ENCODE peak calls at places on chromosomes 12 and 14, in seven cellular contexts. T, J, O, U, F, R and Y are unnamed samples. For H3K9me3, the result is how much of the 10 kb centered on the place peaks cover.

GRCh38 chr12:25034676-25035075 is 85.8 kb upstream of the BCAT1 start:
- DNase-seq in T (no peak), J (no peak), O (no peak), U (no peak), F (no peak), R (no peak), Y (no peak)

GRCh38 chr14:60652674-60653387 is 3.6 kb upstream of the SIX1 start:
- DNase-seq in T (no peak), J (no peak), O (peak), U (no peak), F (no peak), R (no peak), Y (no peak)

GRCh38 chr12:57829025-57829777 is 10.7 kb upstream of the AVIL start:
- DNase-seq in T (no peak), J (no peak), O (no peak), U (no peak), F (no peak), R (no peak), Y (no peak)

GRCh38 chr14:101772770-101773169 is 11.3 kb downstream of the PPP2R5C start:
- DNase-seq in T (no peak), J (no peak), O (no peak), U (no peak), F (no peak), R (no peak), Y (no peak)

GRCh38 chr12:119938049-119938667 is 50.9 kb upstream of the BICDL1 start:
- DNase-seq in T (no peak), J (peak), O (peak), U (peak), F (peak), R (peak), Y (peak)

GRCh38 chr12:77979597-77980250 is 149.0 kb downstream of the NAV3 start:
- DNase-seq in T (no peak), J (no peak), O (no peak), U (no peak), F (no peak), R (no peak), Y (no peak)

GRCh38 chr14:21654215-21654614 is 580 bp downstream of the OR4E2 start:
- DNase-seq in T (no peak), J (no peak), O (no peak), U (no peak), F (no peak), R (no peak), Y (no peak)

GRCh38 chr14:103340480-103341212 is 6.6 kb downstream of the EIF5 start:
- DNase-seq in T (no peak), J (no peak), O (no peak), U (no peak), F (no peak), R (no peak), Y (no peak)

GRCh38 chr14:52951730-52952481 is 1.1 kb upstream of the FERMT2 start:
- DNase-seq in T (no peak), J (peak), O (peak), U (peak), F (peak), R (no peak), Y (peak)

GRCh38 chr14:75232597-75232996 is 46.0 kb upstream of the FOS start:
- DNase-seq in T (no peak), J (no peak), O (no peak), U (no peak), F (no peak), R (no peak), Y (no peak)

GRCh38 chr14:44418856-44419255 is 88.2 kb downstream of the FSCB start:
- DNase-seq in T (no peak), J (no peak), O (no peak), U (no peak), F (no peak), R (no peak), Y (no peak)

GRCh38 chr14:21496453-21496852 is 14.7 kb downstream of the METTL3 start:
- DNase-seq in T (no peak), J (no peak), O (no peak), U (no peak), F (no peak), R (no peak), Y (no peak)

GRCh38 chr14:22977684-22978486 is 4.5 kb downstream of the AJUBA start:
- DNase-seq in T (no peak), J (peak), O (peak), U (peak), F (peak), R (peak), Y (peak)

GRCh38 chr14:39432619-39433451 is 602 bp upstream of the FBXO33 start:
- DNase-seq in T (peak), J (peak), O (peak), U (peak), F (peak), R (peak), Y (peak)

GRCh38 chr12:124469193-124469888 is 98.1 kb downstream of the NCOR2 start:
- DNase-seq in T (no peak), J (peak), O (no peak), U (no peak), F (no peak), R (no peak), Y (no peak)

GRCh38 chr12:64385019-64385418 is 5.5 kb downstream of the C12orf56 start:
- DNase-seq in T (no peak), J (no peak), O (no peak), U (no peak), F (no peak), R (no peak), Y (no peak)

GRCh38 chr14:100078997-100079561 is 13.9 kb downstream of the EVL start:
- DNase-seq in T (no peak), J (no peak), O (no peak), U (no peak), F (no peak), R (no peak), Y (peak)

GRCh38 chr14:23538785-23539184 is 12.8 kb downstream of the ZFHX2 start:
- DNase-seq in T (no peak), J (no peak), O (no peak), U (no peak), F (no peak), R (no peak), Y (no peak)

GRCh38 chr12:120075034-120075616 is 41.4 kb downstream of the RAB35 start:
- DNase-seq in T (no peak), J (no peak), O (no peak), U (no peak), F (no peak), R (no peak), Y (no peak)

GRCh38 chr14:80316426-80316825 is 105.1 kb upstream of the DIO2 start:
- DNase-seq in T (no peak), J (no peak), O (no peak), U (no peak), F (no peak), R (no peak), Y (no peak)

GRCh38 chr14:55532645-55533309 is 47.2 kb upstream of the KTN1 start:
- DNase-seq in T (no peak), J (no peak), O (no peak), U (no peak), F (no peak), R (no peak), Y (no peak)

GRCh38 chr12:104669057-104669770 is 212.5 kb downstream of the CHST11 start:
- DNase-seq in T (no peak), J (peak), O (peak), U (no peak), F (peak), R (no peak), Y (peak)

GRCh38 chr14:106174206-106174605 is 647.8 kb downstream of the TMEM121 start:
- DNase-seq in T (no peak), J (no peak), O (no peak), U (no peak), F (no peak), R (no peak), Y (peak)

GRCh38 chr12:102948941-102949352 is 8.5 kb upstream of the ASCL1 start:
- DNase-seq in T (no peak), J (peak), O (no peak), U (peak), F (peak), R (peak), Y (peak)

GRCh38 chr12:41368006-41368405 is 179.9 kb downstream of the PDZRN4 start:
- DNase-seq in T (no peak), J (no peak), O (no peak), U (no peak), F (no peak), R (no peak), Y (no peak)

GRCh38 chr14:64983439-64984310 is 3.0 kb upstream of the FNTB start:
- DNase-seq in T (no peak), J (no peak), O (peak), U (peak), F (no peak), R (no peak), Y (peak)

GRCh38 chr14:79057333-79057732 is 887.2 kb downstream of the NRXN3 start:
- DNase-seq in T (no peak), J (no peak), O (no peak), U (no peak), F (no peak), R (no peak), Y (no peak)

GRCh38 chr12:108666326-108666995 is 32.8 kb upstream of the SELPLG start:
- DNase-seq in T (no peak), J (peak), O (no peak), U (no peak), F (no peak), R (no peak), Y (peak)

GRCh38 chr12:30970559-30971202 is 44.1 kb downstream of the TSPAN11 start:
- DNase-seq in T (no peak), J (peak), O (peak), U (no peak), F (peak), R (no peak), Y (no peak)

GRCh38 chr14:34872822-34873590 is 2.2 kb downstream of the BAZ1A start:
- DNase-seq in T (no peak), J (no peak), O (peak), U (peak), F (no peak), R (no peak), Y (peak)

GRCh38 chr12:54649825-54650224 is 1.7 kb upstream of the DCD start:
- DNase-seq in T (no peak), J (no peak), O (no peak), U (no peak), F (no peak), R (no peak), Y (no peak)

GRCh38 chr14:50816419-50817047 is 14.4 kb downstream of the NIN start:
- DNase-seq in T (no peak), J (no peak), O (no peak), U (no peak), F (no peak), R (no peak), Y (no peak)

GRCh38 chr12:113185180-113186032 is at the start of the genes DDX54 and RITA1:
- DNase-seq in T (peak), J (peak), O (peak), U (peak), F (peak), R (peak), Y (peak)

GRCh38 chr14:87566986-87567385 is 426.0 kb downstream of the GALC start:
- DNase-seq in T (no peak), J (no peak), O (no peak), U (no peak), F (no peak), R (no peak), Y (no peak)

GRCh38 chr14:51304428-51304827 is 64.4 kb downstream of the TMX1 start:
- DNase-seq in T (no peak), J (no peak), O (no peak), U (no peak), F (no peak), R (no peak), Y (no peak)

GRCh38 chr14:65446159-65446558 is 33.6 kb downstream of the FUT8 start:
- DNase-seq in T (no peak), J (no peak), O (no peak), U (no peak), F (no peak), R (no peak), Y (no peak)

GRCh38 chr14:72745991-72746980 is 147.6 kb downstream of the DPF3 start:
- DNase-seq in T (no peak), J (no peak), O (peak), U (no peak), F (no peak), R (no peak), Y (no peak)

GRCh38 chr12:122834921-122835692 is at the start of gene HIP1R:
- DNase-seq in T (no peak), J (peak), O (peak), U (peak), F (peak), R (peak), Y (peak)

GRCh38 chr12:14701808-14702568 is 5.6 kb upstream of the GUCY2C start:
- DNase-seq in T (no peak), J (no peak), O (no peak), U (no peak), F (no peak), R (no peak), Y (peak)

GRCh38 chr14:28709571-28710305 is 56.8 kb upstream of the FOXG1 start:
- DNase-seq in T (no peak), J (no peak), O (no peak), U (no peak), F (no peak), R (no peak), Y (no peak)
- H3K9me3 ChIP-seq in T (under half), J (under half), O (under half), U (under half), F (under half), R (under half), Y (under half)

GRCh38 chr12:2494490-2495192 is 300.1 kb upstream of the FKBP4 start:
- DNase-seq in T (no peak), J (peak), O (no peak), U (no peak), F (peak), R (no peak), Y (peak)

GRCh38 chr12:2498961-2499500 is 295.7 kb upstream of the FKBP4 start:
- DNase-seq in T (no peak), J (no peak), O (no peak), U (no peak), F (no peak), R (peak), Y (peak)

GRCh38 chr12:2493086-2493485 is 301.7 kb upstream of the FKBP4 start:
- DNase-seq in T (no peak), J (no peak), O (no peak), U (no peak), F (no peak), R (no peak), Y (no peak)

GRCh38 chr12:2492166-2492705 is 302.5 kb upstream of the FKBP4 start:
- DNase-seq in T (no peak), J (no peak), O (no peak), U (no peak), F (no peak), R (no peak), Y (no peak)

DNA sequence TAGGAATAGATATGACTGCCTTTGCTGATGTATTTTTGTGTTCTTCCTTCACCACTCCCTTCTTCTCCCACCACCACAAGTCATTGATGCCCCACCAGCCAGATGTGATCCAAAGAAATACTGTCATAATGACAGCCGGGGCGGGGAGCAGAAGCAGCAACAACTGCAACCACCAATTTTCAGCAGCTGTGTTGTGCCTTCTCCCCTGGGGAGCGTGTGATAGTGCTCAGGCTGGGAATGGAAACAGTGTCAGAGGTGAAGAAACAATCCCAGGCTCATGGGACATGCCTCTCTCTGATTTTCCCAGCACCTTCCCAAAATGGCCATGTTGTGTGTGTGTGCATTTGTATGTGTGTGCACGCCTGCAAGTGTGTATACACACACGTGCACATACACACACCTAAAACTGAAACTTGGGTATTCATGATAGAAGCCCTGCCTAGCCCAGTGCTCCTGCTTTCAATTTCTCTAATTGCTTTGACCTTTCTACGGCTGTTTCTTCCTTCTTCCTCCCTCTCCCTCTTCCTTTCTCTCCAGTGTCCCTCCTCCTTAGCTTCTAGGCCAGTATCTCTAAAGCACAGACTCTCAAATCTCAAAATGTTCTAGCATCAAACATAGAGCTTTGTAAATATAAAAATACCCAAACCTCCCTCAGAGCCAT is 299.2 kb upstream of the FKBP4 start:
- DNase-seq in T (no peak), J (peak), O (no peak), U (no peak), F (no peak), R (no peak), Y (no peak)
- TF ChIP-seq POLR2A in T (no peak), J (no peak), O (no peak), U (no peak), F (no peak), R (no peak), Y (no peak)

GRCh38 chr12:116790066-116790465 is 52.0 kb downstream of the RNFT2 start:
- DNase-seq in T (no peak), J (no peak), O (no peak), U (no peak), F (no peak), R (no peak), Y (no peak)
- H3K4me3 ChIP-seq in T (no peak), J (no peak), O (no peak), U (no peak), F (no peak), R (no peak), Y (no peak)

DNA sequence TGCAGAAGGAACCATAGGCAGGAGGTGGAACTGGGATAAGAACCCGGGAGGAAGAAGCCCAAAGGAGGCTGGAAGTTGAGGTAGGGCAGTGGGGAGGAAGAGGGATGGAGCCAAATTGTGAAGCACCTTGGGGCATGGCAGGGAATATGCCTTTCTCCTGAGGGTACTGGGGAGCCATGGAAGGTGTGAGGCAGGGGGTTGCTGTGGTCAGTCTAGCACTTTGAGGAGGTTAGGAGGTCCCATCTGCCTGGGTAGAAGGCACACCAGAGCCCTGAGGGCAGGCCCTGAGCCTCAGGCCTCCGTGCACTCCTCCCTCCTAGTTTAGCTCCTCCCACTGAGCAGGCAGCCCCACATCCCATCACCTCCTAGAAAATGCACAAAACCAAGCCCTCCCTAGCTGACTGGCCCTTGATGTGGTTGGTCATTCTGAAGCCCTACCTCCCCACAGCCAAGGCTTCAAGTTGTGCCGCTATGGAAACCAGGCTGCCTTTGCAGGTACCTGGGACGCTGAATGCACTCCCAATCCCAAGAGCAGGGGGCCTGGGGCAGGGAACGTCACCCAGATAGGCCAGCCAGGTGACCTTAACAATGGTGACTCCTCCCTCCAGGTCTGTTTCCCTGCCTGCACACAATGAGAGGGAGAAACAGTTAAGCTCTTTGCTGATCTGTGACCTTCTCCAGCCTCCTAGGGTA is 15.1 kb downstream of the PHETA1 start:
- DNase-seq in T (no peak), J (no peak), O (no peak), U (no peak), F (no peak), R (no peak), Y (no peak)
- H3K9me3 ChIP-seq in T (under half), J (under half), O (under half), U (under half), F (under half), R (under half), Y (under half)

GRCh38 chr12:51245476-51246253 is 7.0 kb downstream of the DAZAP2 start:
- DNase-seq in T (no peak), J (no peak), O (no peak), U (no peak), F (no peak), R (no peak), Y (no peak)

GRCh38 chr12:51246254-51246853 is 7.7 kb downstream of the DAZAP2 start:
- DNase-seq in T (no peak), J (no peak), O (no peak), U (no peak), F (no peak), R (no peak), Y (peak)

GRCh38 chr12:51242150-51242549 is 3.5 kb downstream of the DAZAP2 start:
- DNase-seq in T (no peak), J (peak), O (no peak), U (no peak), F (no peak), R (no peak), Y (no peak)

GRCh38 chr12:51242896-51243295 is 4.3 kb downstream of the DAZAP2 start:
- DNase-seq in T (no peak), J (no peak), O (no peak), U (no peak), F (no peak), R (no peak), Y (no peak)

GRCh38 chr12:51244269-51244668 is 5.6 kb downstream of the DAZAP2 start:
- DNase-seq in T (no peak), J (no peak), O (no peak), U (no peak), F (no peak), R (no peak), Y (no peak)
- TF ChIP-seq POLR2A in T (no peak), J (no peak), O (no peak), U (no peak), F (no peak), R (no peak), Y (peak)

DNA sequence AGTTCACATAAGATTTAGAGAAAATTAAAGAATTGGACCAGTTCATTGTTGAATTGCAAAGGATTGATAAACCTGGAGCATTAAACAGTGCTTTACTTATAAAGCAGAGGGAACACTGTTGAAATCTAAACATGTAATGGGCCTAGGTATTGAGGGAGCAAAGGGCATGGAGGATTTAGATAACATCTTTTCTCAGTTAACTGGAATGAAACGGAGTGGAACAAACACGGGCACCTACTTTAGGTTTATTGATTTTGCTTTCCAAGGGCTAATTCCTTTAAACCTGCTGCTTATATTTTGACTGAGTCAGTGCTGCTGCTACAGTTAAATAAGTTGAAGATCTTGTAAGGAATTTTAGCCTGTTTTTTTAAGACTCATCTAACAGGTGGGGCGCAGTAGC is 5.6 kb downstream of the EIF4B start:
- DNase-seq in T (no peak), J (no peak), O (no peak), U (no peak), F (no peak), R (no peak), Y (no peak)
- H3K4me3 ChIP-seq in T (no peak), J (no peak), O (no peak), U (no peak), F (no peak), R (no peak), Y (no peak)